ENCODE peak calls at places on chromosomes 5 and 9, in ten cellular contexts. H is heart left ventricle, Q is neural progenitor cell, O is Caco-2, T is Peyer's patch, L is astrocyte of the spinal cord, Y is AG09309, M is AG04450, B is pancreas, E is brain microvascular endothelial cell. A is an unnamed sample.
A peak's percentile ranks its signal among the peaks of the same experiment; 100 is the strongest.

GRCh38 chr5:72767289-72768010 is 49.0 kb upstream of the TNPO1 start:
- DNase-seq in H (no peak), Q (peak; percentile 23), O (peak; percentile 38), T (no peak), L (peak; percentile 37), Y (no peak), M (no peak), B (no peak), E (peak; percentile 57), A (no peak)

GRCh38 chr5:31731016-31731415 is 92.1 kb downstream of the PDZD2 start:
- DNase-seq in H (no peak), Q (no peak), O (no peak), T (no peak), L (no peak), Y (no peak), M (no peak), B (no peak), E (no peak), A (no peak)

GRCh38 chr5:110844251-110844650 is 105.4 kb downstream of the SLC25A46 start:
- DNase-seq in H (no peak), Q (no peak), O (no peak), T (no peak), L (no peak), Y (no peak), M (peak; percentile 20), B (no peak), E (no peak), A (no peak)

GRCh38 chr5:161549106-161549505 is 2.6 kb upstream of the GABRB2 start:
- DNase-seq in H (no peak), Q (peak; percentile 58), O (no peak), T (no peak), L (peak; percentile 26), Y (no peak), M (no peak), B (no peak), E (no peak), A (no peak)

GRCh38 chr9:22111176-22111870 is 102.2 kb upstream of the CDKN2B start:
- DNase-seq in H (no peak), Q (no peak), O (no peak), T (no peak), L (peak; percentile 46), Y (no peak), M (no peak), B (no peak), E (no peak), A (no peak)

GRCh38 chr9:36450110-36450732 is 50.2 kb upstream of the RNF38 start:
- DNase-seq in H (no peak), Q (peak; percentile 64), O (peak; percentile 37), T (no peak), L (peak; percentile 61), Y (no peak), M (peak; percentile 18), B (no peak), E (peak; percentile 12), A (peak; percentile 26)

GRCh38 chr5:170482511-170482910 is 21.3 kb upstream of the KCNIP1 start:
- DNase-seq in H (no peak), Q (no peak), O (no peak), T (no peak), L (no peak), Y (no peak), M (no peak), B (no peak), E (no peak), A (no peak)

GRCh38 chr5:80260461-80260860 is 4.6 kb upstream of the SERINC5 start:
- DNase-seq in H (no peak), Q (no peak), O (no peak), T (no peak), L (no peak), Y (no peak), M (no peak), B (peak; percentile 38), E (no peak), A (no peak)

GRCh38 chr9:131951155-131951554 is 128.5 kb downstream of the MED27 start:
- DNase-seq in H (no peak), Q (no peak), O (no peak), T (no peak), L (no peak), Y (no peak), M (no peak), B (no peak), E (no peak), A (no peak)

GRCh38 chr9:131950487-131950886 is 129.2 kb downstream of the MED27 start:
- DNase-seq in H (no peak), Q (no peak), O (no peak), T (no peak), L (no peak), Y (no peak), M (no peak), B (no peak), E (no peak), A (no peak)

GRCh38 chr9:131951905-131952304 is 127.8 kb downstream of the MED27 start:
- DNase-seq in H (peak; percentile 45), Q (peak; percentile 26), O (no peak), T (no peak), L (peak; percentile 71), Y (no peak), M (no peak), B (no peak), E (peak; percentile 27), A (no peak)

GRCh38 chr9:131959056-131959455 is 120.6 kb downstream of the MED27 start:
- DNase-seq in H (no peak), Q (no peak), O (no peak), T (no peak), L (no peak), Y (no peak), M (no peak), B (no peak), E (no peak), A (no peak)

GRCh38 chr9:131954299-131954698 is 125.4 kb downstream of the MED27 start:
- DNase-seq in H (no peak), Q (peak; percentile 36), O (no peak), T (no peak), L (no peak), Y (no peak), M (no peak), B (no peak), E (no peak), A (peak; percentile 20)
- TF ChIP-seq CTCF in H (no peak), Q (peak; percentile 58), O (peak; percentile 64), T (peak; percentile 16), L (peak; percentile 37), Y (peak; percentile 21), M (peak; percentile 8), B (no peak), E (peak; percentile 48), A (peak; percentile 58)

GRCh38 chr9:68898781-68899439 is 115.0 kb downstream of the PRKACG start:
- DNase-seq in H (no peak), Q (no peak), O (no peak), T (no peak), L (no peak), Y (no peak), M (no peak), B (no peak), E (no peak), A (no peak)

GRCh38 chr9:68894502-68894901 is 119.4 kb downstream of the PRKACG start:
- DNase-seq in H (no peak), Q (no peak), O (no peak), T (no peak), L (no peak), Y (no peak), M (no peak), B (no peak), E (peak; percentile 2), A (no peak)

GRCh38 chr9:68896495-68896894 is 117.4 kb downstream of the PRKACG start:
- DNase-seq in H (no peak), Q (no peak), O (no peak), T (no peak), L (no peak), Y (no peak), M (no peak), B (no peak), E (peak; percentile 0), A (no peak)

GRCh38 chr9:68897557-68898145 is 116.3 kb downstream of the PRKACG start:
- DNase-seq in H (no peak), Q (peak; percentile 62), O (no peak), T (no peak), L (no peak), Y (no peak), M (no peak), B (no peak), E (no peak), A (no peak)

DNA sequence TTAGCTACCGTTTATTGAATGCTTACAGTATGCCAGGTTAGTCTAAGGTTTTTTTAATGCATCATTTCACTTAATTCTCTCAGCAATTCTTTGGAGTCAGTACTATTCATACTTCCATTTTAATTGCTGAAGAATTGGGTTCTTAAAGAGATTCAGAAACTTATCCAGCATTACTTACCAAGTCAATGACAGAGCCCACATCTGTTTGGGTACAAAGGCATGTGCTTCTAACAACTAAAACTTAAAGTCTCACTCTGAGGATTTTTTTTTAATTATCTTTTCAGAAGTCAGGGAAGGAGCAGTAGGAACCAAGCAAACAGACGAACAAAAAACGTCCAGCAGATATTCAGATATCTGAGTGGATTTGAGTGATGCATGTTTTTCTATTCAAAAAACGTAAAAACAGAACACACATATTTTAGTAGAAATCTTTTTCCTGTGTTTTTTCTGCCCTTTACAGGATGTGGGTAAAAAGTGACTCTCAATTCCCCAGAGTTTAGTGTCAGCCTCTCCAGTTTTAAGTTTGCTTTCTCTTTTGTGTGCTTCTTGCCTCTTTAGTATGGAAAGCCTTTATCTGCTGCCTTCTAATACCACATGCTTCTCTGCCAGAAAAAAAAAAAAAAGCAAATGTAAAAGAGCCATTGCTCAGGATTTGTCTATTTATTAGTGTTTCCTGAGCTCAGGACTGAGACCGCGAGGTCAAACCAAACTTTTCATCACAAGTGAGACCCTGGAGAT is 118.0 kb downstream of the PRKACG start:
- DNase-seq in H (no peak), Q (no peak), O (no peak), T (no peak), L (no peak), Y (no peak), M (no peak), B (no peak), E (peak; percentile 11), A (no peak)
- H3K4me3 ChIP-seq in H (peak overlapping the region; percentile 27), Q (no peak overlapping the region), O (no peak overlapping the region), T (no peak overlapping the region), L (no peak overlapping the region), Y (no peak overlapping the region), M (no peak overlapping the region), B (no peak overlapping the region), E (no peak overlapping the region), A (no peak overlapping the region)

DNA sequence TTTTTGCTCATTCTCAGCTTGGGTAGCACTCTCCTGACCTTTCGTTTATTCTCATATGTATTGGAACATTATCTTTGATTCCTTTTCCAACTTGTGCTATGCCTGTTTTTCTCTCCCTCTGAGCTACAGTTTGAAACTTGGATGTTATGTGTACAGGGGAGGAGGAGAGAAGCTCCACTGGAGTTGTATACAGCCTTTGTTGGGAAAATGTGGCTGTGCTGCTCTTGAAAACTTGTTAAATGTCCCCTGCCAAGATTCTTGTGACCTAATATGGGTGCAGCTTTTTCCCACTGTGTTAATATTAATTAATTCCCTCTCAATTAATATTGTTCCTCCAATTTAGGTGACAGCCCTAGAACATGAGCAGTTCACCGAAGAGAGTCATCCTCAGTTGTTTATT is 235.4 kb downstream of the AOPEP start:
- DNase-seq in H (no peak), Q (no peak), O (no peak), T (no peak), L (no peak), Y (no peak), M (no peak), B (no peak), E (no peak), A (no peak)
- TF ChIP-seq CTCF in H (no peak), Q (no peak), O (no peak), T (no peak), L (no peak), Y (no peak), M (no peak), B (no peak), E (no peak), A (no peak)

DNA sequence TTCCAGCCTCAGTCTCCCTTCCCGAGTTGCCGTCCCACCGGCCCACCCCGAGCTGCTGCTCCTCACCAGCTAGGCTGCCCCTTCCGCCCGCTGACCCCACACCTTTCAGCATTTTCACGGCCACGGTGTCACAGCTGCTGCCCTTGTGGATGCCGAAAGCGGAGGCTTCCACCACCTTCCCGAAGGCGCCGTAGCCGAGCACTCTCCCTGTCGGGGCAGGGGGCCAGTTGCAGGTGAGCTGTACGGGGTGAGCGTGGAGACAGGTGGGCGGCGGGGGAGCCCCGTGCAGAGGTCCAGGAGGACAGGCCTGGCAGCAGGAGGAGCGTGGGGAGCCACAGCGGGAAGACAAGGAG is 28.2 kb upstream of the SCGB3A1 start:
- DNase-seq in H (no peak), Q (no peak), O (no peak), T (no peak), L (no peak), Y (no peak), M (no peak), B (no peak), E (no peak), A (no peak)
- H3K4me3 ChIP-seq in H (no peak overlapping the region), Q (no peak overlapping the region), O (no peak overlapping the region), T (no peak overlapping the region), L (no peak overlapping the region), Y (no peak overlapping the region), M (no peak overlapping the region), B (no peak overlapping the region), E (no peak overlapping the region), A (no peak overlapping the region)

A was measured in mammary epithelial cell.